ENCODE peak calls at places on chromosomes 11 and 22, in ten cellular contexts. O is heart left ventricle, L is ovary, G is ascending aorta, C is endodermal cell, A is K562, P is GM23338, Z is mammary epithelial cell, Q is psoas muscle, D is sigmoid colon. B is an unnamed sample.

GRCh38 chr11:3000032-3000961 is 8.2 kb upstream of the NAP1L4 start:
- DNase-seq in O (peak; percentile 71), L (peak; percentile 12), G (no peak), C (no peak), A (no peak), P (no peak), Z (peak; percentile 96), Q (peak; percentile 69), D (peak; percentile 94), B (peak; percentile 84)

GRCh38 chr22:44658371-44658953 is 43.5 kb upstream of the PRR5 start:
- DNase-seq in O (peak; percentile 46), L (peak; percentile 67), G (no peak), C (peak; percentile 71), A (no peak), P (no peak), Z (no peak), Q (peak; percentile 86), D (peak; percentile 84), B (no peak)

GRCh38 chr11:107139396-107139795 is 121.1 kb upstream of the GUCY1A2 start:
- DNase-seq in O (no peak), L (no peak), G (no peak), C (no peak), A (no peak), P (no peak), Z (no peak), Q (no peak), D (no peak), B (no peak)

GRCh38 chr22:24071686-24072085 is 60.6 kb downstream of the CABIN1 start:
- DNase-seq in O (no peak), L (no peak), G (no peak), C (no peak), A (no peak), P (no peak), Z (no peak), Q (no peak), D (peak; percentile 42), B (no peak)

GRCh38 chr22:32823024-32823730 is 21.7 kb downstream of the TIMP3 start:
- DNase-seq in O (no peak), L (no peak), G (no peak), C (peak; percentile 92), A (peak; percentile 48), P (peak; percentile 92), Z (no peak), Q (no peak), D (peak; percentile 62), B (peak; percentile 54)

GRCh38 chr11:45233121-45233803 is 52.9 kb downstream of the SYT13 start:
- DNase-seq in O (peak; percentile 51), L (peak; percentile 57), G (no peak), C (peak; percentile 96), A (peak; percentile 85), P (peak; percentile 87), Z (peak; percentile 42), Q (peak; percentile 83), D (peak; percentile 86), B (peak; percentile 57)

GRCh38 chr11:13955971-13956421 is 6.5 kb upstream of the SPON1 start:
- DNase-seq in O (peak; percentile 51), L (peak; percentile 33), G (no peak), C (peak; percentile 85), A (peak; percentile 60), P (peak; percentile 84), Z (no peak), Q (peak; percentile 55), D (peak; percentile 83), B (peak; percentile 20)

GRCh38 chr11:121687961-121688566 is 235.3 kb upstream of the SORL1-AS1 start:
- DNase-seq in O (peak; percentile 15), L (no peak), G (no peak), C (peak; percentile 74), A (no peak), P (peak; percentile 58), Z (no peak), Q (no peak), D (peak; percentile 64), B (no peak)

GRCh38 chr22:27962268-27963191 is 43.5 kb upstream of the PITPNB start:
- DNase-seq in O (no peak), L (no peak), G (no peak), C (no peak), A (no peak), P (no peak), Z (no peak), Q (peak; percentile 77), D (no peak), B (no peak)

GRCh38 chr11:612961-613300 is 2.8 kb downstream of the IRF7 start:
- DNase-seq in O (no peak), L (no peak), G (no peak), C (no peak), A (no peak), P (no peak), Z (no peak), Q (no peak), D (no peak), B (no peak)

GRCh38 chr22:46531776-46532175 is 5.6 kb downstream of the CELSR1 start:
- DNase-seq in O (no peak), L (no peak), G (no peak), C (peak; percentile 52), A (no peak), P (no peak), Z (no peak), Q (no peak), D (no peak), B (no peak)

GRCh38 chr11:44899959-44900358 is 50.7 kb downstream of the TP53I11 start:
- DNase-seq in O (peak; percentile 28), L (no peak), G (no peak), C (peak; percentile 90), A (peak; percentile 75), P (peak; percentile 83), Z (peak; percentile 39), Q (no peak), D (no peak), B (peak; percentile 52)

GRCh38 chr11:2262301-2263011 is 7.9 kb downstream of the ASCL2 start:
- DNase-seq in O (no peak), L (no peak), G (no peak), C (peak; percentile 50), A (no peak), P (no peak), Z (no peak), Q (peak; percentile 39), D (no peak), B (no peak)

GRCh38 chr11:2699185-2699530 is 636 bp downstream of the KCNQ1OT1 start:
- DNase-seq in O (no peak), L (peak; percentile 30), G (peak; percentile 8), C (no peak), A (no peak), P (peak; percentile 37), Z (peak; percentile 15), Q (peak; percentile 67), D (no peak), B (peak; percentile 21)

GRCh38 chr11:70128435-70128906 is 50.4 kb downstream of the ANO1 start:
- DNase-seq in O (no peak), L (no peak), G (no peak), C (peak; percentile 89), A (no peak), P (peak; percentile 49), Z (peak; percentile 60), Q (no peak), D (no peak), B (no peak)

GRCh38 chr11:118128310-118128709 is 24.3 kb downstream of the SCN4B start:
- DNase-seq in O (no peak), L (no peak), G (no peak), C (no peak), A (no peak), P (no peak), Z (no peak), Q (no peak), D (no peak), B (no peak)

GRCh38 chr11:57205046-57205671 is 23.4 kb downstream of the LRRC55 start:
- DNase-seq in O (peak; percentile 25), L (no peak), G (no peak), C (peak; percentile 76), A (no peak), P (peak; percentile 22), Z (peak; percentile 39), Q (peak; percentile 42), D (no peak), B (peak; percentile 19)

GRCh38 chr22:30541979-30542810 is 4.3 kb downstream of the SEC14L6 start:
- DNase-seq in O (no peak), L (peak; percentile 36), G (no peak), C (peak; percentile 85), A (peak; percentile 34), P (peak; percentile 82), Z (no peak), Q (no peak), D (no peak), B (no peak)

GRCh38 chr11:81839016-81839415 is 894.6 kb downstream of the FAM181B start:
- DNase-seq in O (no peak), L (no peak), G (no peak), C (no peak), A (no peak), P (peak; percentile 27), Z (no peak), Q (no peak), D (no peak), B (no peak)
- TF ChIP-seq CTCF in O (no peak), L (no peak), G (no peak), C (peak; percentile 56), A (no peak), P (no peak), Z (no peak), Q (no peak), D (no peak), B (no peak)

DNA sequence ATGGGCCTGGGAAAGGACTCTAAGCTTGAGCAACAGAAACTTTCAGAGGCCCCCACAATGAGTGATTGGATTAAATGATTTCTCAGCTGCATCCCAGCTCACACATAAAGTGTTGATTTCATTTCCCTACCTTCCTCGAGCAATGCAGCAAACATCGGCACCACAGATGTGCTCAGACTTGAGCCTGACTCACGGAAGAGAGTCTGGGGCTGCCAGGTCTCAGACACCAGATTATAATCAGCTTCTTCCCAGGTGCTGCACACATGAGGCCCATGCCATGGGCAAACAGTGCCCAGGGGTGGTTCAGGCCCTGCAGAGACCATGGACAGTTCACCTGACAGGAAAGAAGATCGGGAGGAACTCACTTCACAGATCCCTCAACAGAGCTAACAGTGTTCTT is 226.5 kb upstream of the TENM4 start:
- DNase-seq in O (no peak), L (no peak), G (no peak), C (no peak), A (no peak), P (no peak), Z (peak; percentile 62), Q (no peak), D (no peak), B (no peak)
- H3K4me3 ChIP-seq in O (no peak overlapping the region), L (no peak overlapping the region), G (no peak overlapping the region), C (no peak overlapping the region), A (no peak overlapping the region), P (no peak overlapping the region), Z (no peak overlapping the region), Q (no peak overlapping the region), D (no peak overlapping the region), B (no peak overlapping the region)

GRCh38 chr11:10601722-10602281 is 33.3 kb upstream of the LYVE1 start:
- DNase-seq in O (no peak), L (no peak), G (no peak), C (no peak), A (no peak), P (no peak), Z (no peak), Q (peak; percentile 67), D (peak; percentile 79), B (no peak)
- H3K4me1 ChIP-seq in O (peaks cover 32% of the 10 kb centered on the region), L (peaks cover 13% of the 10 kb centered on the region), G (peaks cover 8% of the 10 kb centered on the region), C (peaks cover 5% of the 10 kb centered on the region), A (peaks cover 19% of the 10 kb centered on the region), P (peaks cover 6% of the 10 kb centered on the region), Z (peaks cover 25% of the 10 kb centered on the region), Q (peaks cover 59% of the 10 kb centered on the region), D (peaks cover 29% of the 10 kb centered on the region), B (no peaks in the 10 kb centered on the region)

DNA sequence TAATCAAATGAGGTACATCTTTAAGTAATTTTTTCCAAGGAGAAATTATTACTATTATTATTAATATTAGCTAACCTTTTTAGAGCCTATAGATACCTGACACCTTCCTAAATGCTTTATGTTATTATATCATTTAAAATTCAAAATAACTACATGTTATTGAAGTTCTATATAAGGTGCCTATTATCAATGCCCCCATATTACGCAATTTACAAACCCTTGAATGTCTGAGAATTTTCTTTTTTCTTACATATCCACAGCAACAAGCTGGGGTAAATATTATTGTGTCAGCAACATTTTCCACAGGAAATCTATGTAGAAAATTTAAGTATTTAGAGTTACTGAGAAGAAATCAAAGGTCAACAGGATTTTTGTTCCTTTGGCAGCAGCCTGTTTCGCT is 327.3 kb downstream of the NXPE2 start:
- DNase-seq in O (no peak), L (no peak), G (no peak), C (no peak), A (no peak), P (no peak), Z (no peak), Q (no peak), D (no peak), B (no peak)
- TF ChIP-seq CTCF in O (no peak), L (no peak), G (no peak), C (no peak), A (no peak), P (no peak), Z (no peak), Q (no peak), D (no peak), B (no peak)